ENCODE peak calls at places on chromosomes 11 and 22, in eight cellular contexts. One of them, this sample, is unnamed.

GRCh38 chr11:30406978-30407762 is 84.3 kb downstream of the ARL14EP start:
- DNase-seq in activated T-helper 1 cell treated with anti-CD3 and anti-CD28 coated beads, Interleukin-2, amount 50 U/mL, for 16 hours: no peak
- DNase-seq in CD8-positive, alpha-beta T cell: no peak
- DNase-seq in midbrain: no peak
- DNase-seq in type B pancreatic cell: no peak
- DNase-seq in Kasumi-1: no peak
- DNase-seq in NCI-H1436: no peak
- DNase-seq in ovary: no peak
- DNase-seq in this sample: no peak

GRCh38 chr11:119518746-119519382 is 95.9 kb upstream of the THY1 start:
- DNase-seq in activated T-helper 1 cell treated with anti-CD3 and anti-CD28 coated beads, Interleukin-2, amount 50 U/mL, for 16 hours: no peak
- DNase-seq in CD8-positive, alpha-beta T cell: no peak
- DNase-seq in midbrain: no peak
- DNase-seq in type B pancreatic cell: no peak
- DNase-seq in Kasumi-1: peak; percentile 31
- DNase-seq in NCI-H1436: no peak
- DNase-seq in ovary: peak; percentile 25
- DNase-seq in this sample: no peak

GRCh38 chr11:111253630-111254029 is 8.1 kb downstream of the POU2AF2 start:
- DNase-seq in activated T-helper 1 cell treated with anti-CD3 and anti-CD28 coated beads, Interleukin-2, amount 50 U/mL, for 16 hours: no peak
- DNase-seq in CD8-positive, alpha-beta T cell: no peak
- DNase-seq in midbrain: no peak
- DNase-seq in type B pancreatic cell: no peak
- DNase-seq in Kasumi-1: no peak
- DNase-seq in NCI-H1436: no peak
- DNase-seq in ovary: no peak
- DNase-seq in this sample: no peak

GRCh38 chr22:20463324-20464095 is 25.9 kb upstream of the SCARF2 start:
- DNase-seq in activated T-helper 1 cell treated with anti-CD3 and anti-CD28 coated beads, Interleukin-2, amount 50 U/mL, for 16 hours: peak; percentile 19
- DNase-seq in CD8-positive, alpha-beta T cell: peak; percentile 62
- DNase-seq in midbrain: no peak
- DNase-seq in type B pancreatic cell: no peak
- DNase-seq in Kasumi-1: peak; percentile 42
- DNase-seq in NCI-H1436: no peak
- DNase-seq in ovary: no peak
- DNase-seq in this sample: peak; percentile 76

GRCh38 chr11:976431-977160 is 50.9 kb downstream of the AP2A2 start:
- DNase-seq in activated T-helper 1 cell treated with anti-CD3 and anti-CD28 coated beads, Interleukin-2, amount 50 U/mL, for 16 hours: no peak
- DNase-seq in CD8-positive, alpha-beta T cell: no peak
- DNase-seq in midbrain: peak; percentile 87
- DNase-seq in type B pancreatic cell: no peak
- DNase-seq in Kasumi-1: no peak
- DNase-seq in NCI-H1436: no peak
- DNase-seq in ovary: no peak
- DNase-seq in this sample: no peak

GRCh38 chr22:24090581-24090980 is 79.5 kb downstream of the CABIN1 start:
- DNase-seq in activated T-helper 1 cell treated with anti-CD3 and anti-CD28 coated beads, Interleukin-2, amount 50 U/mL, for 16 hours: no peak
- DNase-seq in CD8-positive, alpha-beta T cell: no peak
- DNase-seq in midbrain: no peak
- DNase-seq in type B pancreatic cell: no peak
- DNase-seq in Kasumi-1: no peak
- DNase-seq in NCI-H1436: no peak
- DNase-seq in ovary: no peak
- DNase-seq in this sample: no peak

GRCh38 chr22:28710889-28711285 is 30.7 kb downstream of the CHEK2 start:
- DNase-seq in activated T-helper 1 cell treated with anti-CD3 and anti-CD28 coated beads, Interleukin-2, amount 50 U/mL, for 16 hours: no peak
- DNase-seq in CD8-positive, alpha-beta T cell: no peak
- DNase-seq in midbrain: no peak
- DNase-seq in type B pancreatic cell: no peak
- DNase-seq in Kasumi-1: no peak
- DNase-seq in NCI-H1436: no peak
- DNase-seq in ovary: no peak
- DNase-seq in this sample: no peak

GRCh38 chr22:46262449-46263207 is 515 bp downstream of the PKDREJ start:
- DNase-seq in activated T-helper 1 cell treated with anti-CD3 and anti-CD28 coated beads, Interleukin-2, amount 50 U/mL, for 16 hours: no peak
- DNase-seq in CD8-positive, alpha-beta T cell: peak; percentile 33
- DNase-seq in midbrain: no peak
- DNase-seq in type B pancreatic cell: no peak
- DNase-seq in Kasumi-1: no peak
- DNase-seq in NCI-H1436: no peak
- DNase-seq in ovary: peak; percentile 65
- DNase-seq in this sample: no peak

GRCh38 chr22:19824197-19825015 is 30.3 kb downstream of the GNB1L start:
- DNase-seq in activated T-helper 1 cell treated with anti-CD3 and anti-CD28 coated beads, Interleukin-2, amount 50 U/mL, for 16 hours: no peak
- DNase-seq in CD8-positive, alpha-beta T cell: no peak
- DNase-seq in midbrain: no peak
- DNase-seq in type B pancreatic cell: peak; percentile 68
- DNase-seq in Kasumi-1: no peak
- DNase-seq in NCI-H1436: no peak
- DNase-seq in ovary: no peak
- DNase-seq in this sample: no peak

GRCh38 chr11:80841716-80842115 is 1400.9 kb upstream of the TENM4 start:
- DNase-seq in activated T-helper 1 cell treated with anti-CD3 and anti-CD28 coated beads, Interleukin-2, amount 50 U/mL, for 16 hours: no peak
- DNase-seq in CD8-positive, alpha-beta T cell: no peak
- DNase-seq in midbrain: no peak
- DNase-seq in type B pancreatic cell: no peak
- DNase-seq in Kasumi-1: no peak
- DNase-seq in NCI-H1436: no peak
- DNase-seq in ovary: no peak
- DNase-seq in this sample: no peak

GRCh38 chr11:46680815-46681214 is 19.6 kb downstream of the ARHGAP1 start:
- DNase-seq in activated T-helper 1 cell treated with anti-CD3 and anti-CD28 coated beads, Interleukin-2, amount 50 U/mL, for 16 hours: no peak
- DNase-seq in CD8-positive, alpha-beta T cell: no peak
- DNase-seq in midbrain: no peak
- DNase-seq in type B pancreatic cell: no peak
- DNase-seq in Kasumi-1: no peak
- DNase-seq in NCI-H1436: no peak
- DNase-seq in ovary: no peak
- DNase-seq in this sample: no peak

GRCh38 chr11:47329431-47329993 is 23.0 kb downstream of the MYBPC3 start:
- DNase-seq in activated T-helper 1 cell treated with anti-CD3 and anti-CD28 coated beads, Interleukin-2, amount 50 U/mL, for 16 hours: no peak
- DNase-seq in CD8-positive, alpha-beta T cell: no peak
- DNase-seq in midbrain: no peak
- DNase-seq in type B pancreatic cell: no peak
- DNase-seq in Kasumi-1: no peak
- DNase-seq in NCI-H1436: no peak
- DNase-seq in ovary: no peak
- DNase-seq in this sample: no peak

GRCh38 chr22:46576556-46577351 is 39.3 kb upstream of the CELSR1 start:
- DNase-seq in activated T-helper 1 cell treated with anti-CD3 and anti-CD28 coated beads, Interleukin-2, amount 50 U/mL, for 16 hours: no peak
- DNase-seq in CD8-positive, alpha-beta T cell: peak; percentile 56
- DNase-seq in midbrain: no peak
- DNase-seq in type B pancreatic cell: peak; percentile 76
- DNase-seq in Kasumi-1: peak; percentile 39
- DNase-seq in NCI-H1436: peak; percentile 40
- DNase-seq in ovary: peak; percentile 74
- DNase-seq in this sample: peak; percentile 59

GRCh38 chr11:60170566-60170965 is 12.3 kb downstream of the MS4A6A start:
- DNase-seq in activated T-helper 1 cell treated with anti-CD3 and anti-CD28 coated beads, Interleukin-2, amount 50 U/mL, for 16 hours: no peak
- DNase-seq in CD8-positive, alpha-beta T cell: no peak
- DNase-seq in midbrain: no peak
- DNase-seq in type B pancreatic cell: no peak
- DNase-seq in Kasumi-1: no peak
- DNase-seq in NCI-H1436: no peak
- DNase-seq in ovary: no peak
- DNase-seq in this sample: no peak

GRCh38 chr11:13128381-13128780 is 119.3 kb downstream of the RASSF10 start:
- DNase-seq in activated T-helper 1 cell treated with anti-CD3 and anti-CD28 coated beads, Interleukin-2, amount 50 U/mL, for 16 hours: no peak
- DNase-seq in CD8-positive, alpha-beta T cell: no peak
- DNase-seq in midbrain: no peak
- DNase-seq in type B pancreatic cell: no peak
- DNase-seq in Kasumi-1: no peak
- DNase-seq in NCI-H1436: no peak
- DNase-seq in ovary: no peak
- DNase-seq in this sample: no peak

GRCh38 chr11:20360650-20361049 is 2.9 kb upstream of the HTATIP2 start:
- DNase-seq in activated T-helper 1 cell treated with anti-CD3 and anti-CD28 coated beads, Interleukin-2, amount 50 U/mL, for 16 hours: no peak
- DNase-seq in CD8-positive, alpha-beta T cell: no peak
- DNase-seq in midbrain: no peak
- DNase-seq in type B pancreatic cell: no peak
- DNase-seq in Kasumi-1: peak; percentile 24
- DNase-seq in NCI-H1436: no peak
- DNase-seq in ovary: no peak
- DNase-seq in this sample: peak; percentile 67

GRCh38 chr11:2314525-2315394 is 12.9 kb downstream of the TSPAN32 start:
- DNase-seq in activated T-helper 1 cell treated with anti-CD3 and anti-CD28 coated beads, Interleukin-2, amount 50 U/mL, for 16 hours: no peak
- DNase-seq in CD8-positive, alpha-beta T cell: no peak
- DNase-seq in midbrain: peak; percentile 76
- DNase-seq in type B pancreatic cell: no peak
- DNase-seq in Kasumi-1: no peak
- DNase-seq in NCI-H1436: peak; percentile 13
- DNase-seq in ovary: peak; percentile 96
- DNase-seq in this sample: no peak

GRCh38 chr11:11810764-11811726 is 30.7 kb upstream of the USP47 start:
- DNase-seq in activated T-helper 1 cell treated with anti-CD3 and anti-CD28 coated beads, Interleukin-2, amount 50 U/mL, for 16 hours: no peak
- DNase-seq in CD8-positive, alpha-beta T cell: no peak
- DNase-seq in midbrain: no peak
- DNase-seq in type B pancreatic cell: no peak
- DNase-seq in Kasumi-1: peak; percentile 88
- DNase-seq in NCI-H1436: no peak
- DNase-seq in ovary: no peak
- DNase-seq in this sample: no peak

GRCh38 chr22:27648074-27648473 is 153.5 kb downstream of the MN1 start:
- DNase-seq in activated T-helper 1 cell treated with anti-CD3 and anti-CD28 coated beads, Interleukin-2, amount 50 U/mL, for 16 hours: no peak
- DNase-seq in CD8-positive, alpha-beta T cell: no peak
- DNase-seq in midbrain: no peak
- DNase-seq in type B pancreatic cell: no peak
- DNase-seq in Kasumi-1: no peak
- DNase-seq in NCI-H1436: no peak
- DNase-seq in ovary: no peak
- DNase-seq in this sample: no peak

GRCh38 chr11:134786636-134787035 is 374.6 kb upstream of the B3GAT1 start:
- DNase-seq in activated T-helper 1 cell treated with anti-CD3 and anti-CD28 coated beads, Interleukin-2, amount 50 U/mL, for 16 hours: no peak
- DNase-seq in CD8-positive, alpha-beta T cell: no peak
- DNase-seq in midbrain: no peak
- DNase-seq in type B pancreatic cell: no peak
- DNase-seq in Kasumi-1: no peak
- DNase-seq in NCI-H1436: no peak
- DNase-seq in ovary: no peak
- DNase-seq in this sample: no peak

GRCh38 chr22:19114984-19115552 is 7.1 kb downstream of the DGCR2 start:
- DNase-seq in activated T-helper 1 cell treated with anti-CD3 and anti-CD28 coated beads, Interleukin-2, amount 50 U/mL, for 16 hours: no peak
- DNase-seq in CD8-positive, alpha-beta T cell: no peak
- DNase-seq in midbrain: no peak
- DNase-seq in type B pancreatic cell: no peak
- DNase-seq in Kasumi-1: no peak
- DNase-seq in NCI-H1436: no peak
- DNase-seq in ovary: no peak
- DNase-seq in this sample: no peak

GRCh38 chr11:11876458-11876857 is 34.7 kb downstream of the USP47 start:
- DNase-seq in activated T-helper 1 cell treated with anti-CD3 and anti-CD28 coated beads, Interleukin-2, amount 50 U/mL, for 16 hours: no peak
- DNase-seq in CD8-positive, alpha-beta T cell: no peak
- DNase-seq in midbrain: no peak
- DNase-seq in type B pancreatic cell: no peak
- DNase-seq in Kasumi-1: peak; percentile 33
- DNase-seq in NCI-H1436: no peak
- DNase-seq in ovary: no peak
- DNase-seq in this sample: no peak

GRCh38 chr11:128548655-128549255 is 38.6 kb downstream of the ETS1 start:
- DNase-seq in activated T-helper 1 cell treated with anti-CD3 and anti-CD28 coated beads, Interleukin-2, amount 50 U/mL, for 16 hours: no peak
- DNase-seq in CD8-positive, alpha-beta T cell: peak; percentile 31
- DNase-seq in midbrain: no peak
- DNase-seq in type B pancreatic cell: no peak
- DNase-seq in Kasumi-1: peak; percentile 60
- DNase-seq in NCI-H1436: no peak
- DNase-seq in ovary: peak; percentile 81
- DNase-seq in this sample: peak; percentile 61

GRCh38 chr11:9170450-9170849 is 79.1 kb upstream of the SCUBE2 start:
- DNase-seq in activated T-helper 1 cell treated with anti-CD3 and anti-CD28 coated beads, Interleukin-2, amount 50 U/mL, for 16 hours: no peak
- DNase-seq in CD8-positive, alpha-beta T cell: no peak
- DNase-seq in midbrain: no peak
- DNase-seq in type B pancreatic cell: no peak
- DNase-seq in Kasumi-1: no peak
- DNase-seq in NCI-H1436: no peak
- DNase-seq in ovary: no peak
- DNase-seq in this sample: no peak

GRCh38 chr11:69308531-69308930 is 14.6 kb downstream of the MYEOV start:
- DNase-seq in activated T-helper 1 cell treated with anti-CD3 and anti-CD28 coated beads, Interleukin-2, amount 50 U/mL, for 16 hours: no peak
- DNase-seq in CD8-positive, alpha-beta T cell: no peak
- DNase-seq in midbrain: no peak
- DNase-seq in type B pancreatic cell: no peak
- DNase-seq in Kasumi-1: no peak
- DNase-seq in NCI-H1436: no peak
- DNase-seq in ovary: no peak
- DNase-seq in this sample: no peak

GRCh38 chr11:980438-981365 is 55.0 kb downstream of the AP2A2 start:
- DNase-seq in activated T-helper 1 cell treated with anti-CD3 and anti-CD28 coated beads, Interleukin-2, amount 50 U/mL, for 16 hours: no peak
- DNase-seq in CD8-positive, alpha-beta T cell: no peak
- DNase-seq in midbrain: no peak
- DNase-seq in type B pancreatic cell: no peak
- DNase-seq in Kasumi-1: no peak
- DNase-seq in NCI-H1436: no peak
- DNase-seq in ovary: no peak
- DNase-seq in this sample: no peak

GRCh38 chr11:120337896-120338840 is 2.0 kb downstream of the ARHGEF12 start:
- DNase-seq in activated T-helper 1 cell treated with anti-CD3 and anti-CD28 coated beads, Interleukin-2, amount 50 U/mL, for 16 hours: no peak
- DNase-seq in CD8-positive, alpha-beta T cell: no peak
- DNase-seq in midbrain: no peak
- DNase-seq in type B pancreatic cell: no peak
- DNase-seq in Kasumi-1: no peak
- DNase-seq in NCI-H1436: no peak
- DNase-seq in ovary: no peak
- DNase-seq in this sample: no peak

GRCh38 chr11:61111786-61112517 is 9.7 kb downstream of the CD5 start:
- DNase-seq in activated T-helper 1 cell treated with anti-CD3 and anti-CD28 coated beads, Interleukin-2, amount 50 U/mL, for 16 hours: no peak
- DNase-seq in CD8-positive, alpha-beta T cell: peak; percentile 48
- DNase-seq in midbrain: no peak
- DNase-seq in type B pancreatic cell: no peak
- DNase-seq in Kasumi-1: no peak
- DNase-seq in NCI-H1436: no peak
- DNase-seq in ovary: no peak
- DNase-seq in this sample: no peak

GRCh38 chr22:42766860-42767259 is 46.2 kb upstream of the A4GALT start:
- DNase-seq in activated T-helper 1 cell treated with anti-CD3 and anti-CD28 coated beads, Interleukin-2, amount 50 U/mL, for 16 hours: no peak
- DNase-seq in CD8-positive, alpha-beta T cell: no peak
- DNase-seq in midbrain: no peak
- DNase-seq in type B pancreatic cell: no peak
- DNase-seq in Kasumi-1: peak; percentile 94
- DNase-seq in NCI-H1436: no peak
- DNase-seq in ovary: no peak
- DNase-seq in this sample: no peak

GRCh38 chr11:44427432-44427831 is 117.5 kb upstream of the ALX4 start:
- DNase-seq in activated T-helper 1 cell treated with anti-CD3 and anti-CD28 coated beads, Interleukin-2, amount 50 U/mL, for 16 hours: no peak
- DNase-seq in CD8-positive, alpha-beta T cell: no peak
- DNase-seq in midbrain: no peak
- DNase-seq in type B pancreatic cell: no peak
- DNase-seq in Kasumi-1: peak; percentile 4
- DNase-seq in NCI-H1436: no peak
- DNase-seq in ovary: no peak
- DNase-seq in this sample: no peak

GRCh38 chr22:26416670-26417270 is 12.3 kb upstream of the ASPHD2 start:
- DNase-seq in activated T-helper 1 cell treated with anti-CD3 and anti-CD28 coated beads, Interleukin-2, amount 50 U/mL, for 16 hours: no peak
- DNase-seq in CD8-positive, alpha-beta T cell: no peak
- DNase-seq in midbrain: no peak
- DNase-seq in type B pancreatic cell: no peak
- DNase-seq in Kasumi-1: no peak
- DNase-seq in NCI-H1436: no peak
- DNase-seq in ovary: no peak
- DNase-seq in this sample: no peak

GRCh38 chr11:78039919-78040671 is 17.0 kb upstream of the KCTD14 start:
- DNase-seq in activated T-helper 1 cell treated with anti-CD3 and anti-CD28 coated beads, Interleukin-2, amount 50 U/mL, for 16 hours: no peak
- DNase-seq in CD8-positive, alpha-beta T cell: no peak
- DNase-seq in midbrain: peak; percentile 57
- DNase-seq in type B pancreatic cell: no peak
- DNase-seq in Kasumi-1: peak; percentile 57
- DNase-seq in NCI-H1436: no peak
- DNase-seq in ovary: peak; percentile 80
- DNase-seq in this sample: no peak

GRCh38 chr22:39574779-39575551 is 4.4 kb downstream of the CACNA1I start:
- DNase-seq in activated T-helper 1 cell treated with anti-CD3 and anti-CD28 coated beads, Interleukin-2, amount 50 U/mL, for 16 hours: no peak
- DNase-seq in CD8-positive, alpha-beta T cell: no peak
- DNase-seq in midbrain: no peak
- DNase-seq in type B pancreatic cell: no peak
- DNase-seq in Kasumi-1: no peak
- DNase-seq in NCI-H1436: no peak
- DNase-seq in ovary: no peak
- DNase-seq in this sample: no peak